ENCODE peak calls at places on chromosomes 12 and 14, in seven cellular contexts. J is head of caudate nucleus; S is activated CD4-positive, alpha-beta T cell treated with anti-CD3 and anti-CD28 coated beads, Interleukin-2, amount 10 ng/mL, durations not matched to agents 7 days and 5 days; Z is substantia nigra; Y is stimulated activated CD8-positive, alpha-beta memory T cell treated with anti-CD3 and anti-CD28 coated beads, Interleukin-2, amount 100 ng/mL, for 48 hours; G is CD4-positive, alpha-beta memory T cell; O is T-helper 17 cell. F is an unnamed sample.

GRCh38 chr14:33057585-33057984 is 118.9 kb downstream of the NPAS3 start:
- DNase-seq in J (no peak), S (no peak), Z (no peak), Y (no peak), G (no peak), O (no peak), F (no peak)

GRCh38 chr14:104976198-104977007 is 1.8 kb downstream of the AHNAK2 start:
- DNase-seq in J (peak; percentile 87), S (peak; percentile 85), Z (peak; percentile 19), Y (peak; percentile 80), G (peak; percentile 83), O (peak; percentile 88), F (no peak)

GRCh38 chr12:80776706-80777105 is 60.0 kb downstream of the MYF5 start:
- DNase-seq in J (no peak), S (no peak), Z (no peak), Y (no peak), G (no peak), O (no peak), F (no peak)

GRCh38 chr12:116693259-116694227 is 44.3 kb downstream of the SPRING1 start:
- DNase-seq in J (no peak), S (no peak), Z (no peak), Y (no peak), G (no peak), O (no peak), F (no peak)

GRCh38 chr12:45014396-45014795 is 36.5 kb downstream of the DBX2 start:
- DNase-seq in J (no peak), S (no peak), Z (no peak), Y (no peak), G (no peak), O (no peak), F (no peak)

GRCh38 chr12:93098077-93098476 is 169.0 kb upstream of the EEA1 start:
- DNase-seq in J (no peak), S (peak; percentile 80), Z (no peak), Y (peak; percentile 35), G (peak; percentile 60), O (peak; percentile 46), F (no peak)

GRCh38 chr12:70190252-70191010 is 52.8 kb upstream of the CNOT2 start:
- DNase-seq in J (no peak), S (no peak), Z (no peak), Y (no peak), G (no peak), O (no peak), F (no peak)

GRCh38 chr12:25997401-25997973 is 39.0 kb downstream of the RASSF8 start:
- DNase-seq in J (no peak), S (no peak), Z (no peak), Y (no peak), G (no peak), O (no peak), F (peak; percentile 84)

GRCh38 chr12:131040491-131040890 is 86.8 kb downstream of the ADGRD1 start:
- DNase-seq in J (no peak), S (no peak), Z (no peak), Y (no peak), G (no peak), O (no peak), F (no peak)

GRCh38 chr14:36471431-36471830 is 48.6 kb downstream of the NKX2-1 start:
- DNase-seq in J (no peak), S (no peak), Z (no peak), Y (no peak), G (no peak), O (no peak), F (no peak)

GRCh38 chr12:116238149-116238548 is 39.3 kb downstream of the MED13L start:
- DNase-seq in J (no peak), S (no peak), Z (no peak), Y (no peak), G (no peak), O (no peak), F (no peak)

GRCh38 chr12:54988402-54989054 is 4.0 kb upstream of the TESPA1 start:
- DNase-seq in J (peak; percentile 96), S (no peak), Z (peak; percentile 73), Y (no peak), G (no peak), O (no peak), F (no peak)

GRCh38 chr14:49203676-49204075 is 382.5 kb downstream of the RPS29 start:
- DNase-seq in J (no peak), S (no peak), Z (no peak), Y (no peak), G (no peak), O (no peak), F (no peak)

GRCh38 chr14:81178063-81178462 is 42.7 kb downstream of the GTF2A1 start:
- DNase-seq in J (no peak), S (no peak), Z (no peak), Y (no peak), G (no peak), O (no peak), F (no peak)

GRCh38 chr12:110661337-110661972 is 27.5 kb downstream of the HVCN1 start:
- DNase-seq in J (no peak), S (peak; percentile 46), Z (no peak), Y (peak; percentile 79), G (peak; percentile 14), O (no peak), F (no peak)

GRCh38 chr12:96208801-96209534 is 14.8 kb downstream of the ELK3 start:
- DNase-seq in J (no peak), S (no peak), Z (no peak), Y (no peak), G (no peak), O (no peak), F (no peak)

GRCh38 chr12:98446716-98447115 is 68.7 kb upstream of the TMPO start:
- DNase-seq in J (no peak), S (no peak), Z (no peak), Y (no peak), G (no peak), O (no peak), F (no peak)

GRCh38 chr12:65532162-65532561 is 253.7 kb downstream of the MSRB3 start:
- DNase-seq in J (no peak), S (no peak), Z (no peak), Y (no peak), G (no peak), O (no peak), F (peak; percentile 82)

F was measured in AG04449.